ENCODE peak calls at places on chromosomes 6 and 20, in five cellular contexts. K is bronchial epithelial cell, P is upper lobe of right lung, T is EL, W is ELR. L is an unnamed sample.

GRCh38 chr20:64151634-64152530 is 12.4 kb upstream of the MYT1 start:
- DNase-seq in W (peak; percentile 79), P (peak; percentile 33), K (peak; percentile 95), T (no peak), L (peak; percentile 77)

GRCh38 chr6:138410048-138410735 is 6.2 kb downstream of the HEBP2 start:
- DNase-seq in K (peak; percentile 82), P (no peak), W (peak; percentile 72), T (peak; percentile 50), L (no peak)

GRCh38 chr20:62368629-62369507 is 1.8 kb upstream of the LAMA5 start:
- DNase-seq in P (no peak), T (peak; percentile 78), K (peak; percentile 53), W (peak; percentile 88), L (peak; percentile 97)

GRCh38 chr20:44733341-44734069 is 12.2 kb upstream of the KCNK15 start:
- DNase-seq in K (peak; percentile 54), P (peak; percentile 79), W (peak; percentile 85), T (peak; percentile 76), L (peak; percentile 91)

GRCh38 chr6:38527371-38527770 is 112.4 kb downstream of the BTBD9 start:
- DNase-seq in T (no peak), W (no peak), K (no peak), P (no peak), L (no peak)

GRCh38 chr20:8875586-8875985 is 193.3 kb upstream of the PLCB4 start:
- DNase-seq in W (peak; percentile 28), P (no peak), T (no peak), K (no peak), L (no peak)

GRCh38 chr20:13953227-13953626 is 37.2 kb downstream of the SEL1L2 start:
- DNase-seq in W (no peak), K (no peak), P (no peak), T (no peak), L (no peak)

GRCh38 chr6:150666071-150666470 is 66.4 kb downstream of the PLEKHG1 start:
- DNase-seq in T (no peak), W (no peak), P (no peak), K (no peak), L (no peak)

GRCh38 chr6:161273356-161273751 is 507 bp downstream of the AGPAT4 start:
- DNase-seq in K (peak; percentile 12), T (peak; percentile 23), W (no peak), P (no peak), L (no peak)

GRCh38 chr6:491233-491632 is 99.7 kb downstream of the IRF4 start:
- DNase-seq in T (no peak), K (no peak), P (no peak), W (no peak), L (no peak)

GRCh38 chr6:26432622-26433021 is 7.7 kb upstream of the BTN3A3 start:
- DNase-seq in K (no peak), P (no peak), T (peak; percentile 28), W (no peak), L (no peak)

L was measured in osteoblast.